ENCODE peak calls at places on chromosomes 2 and 18, in six cellular contexts. E is kidney tubule cell, H is AG09309, I is PC-9, G is SJSA1, B is posterior cingulate gyrus. A is an unnamed sample.

GRCh38 chr2:68225119-68225632 is 27.2 kb downstream of the PPP3R1 start:
- DNase-seq in E (peak; percentile 57), H (no peak), I (no peak), G (peak; percentile 30), B (no peak), A (peak; percentile 19)

GRCh38 chr2:113692698-113693428 is 63.6 kb downstream of the SLC35F5 start:
- DNase-seq in E (no peak), H (no peak), I (no peak), G (no peak), B (no peak), A (no peak)

GRCh38 chr2:226131299-226131784 is 668.3 kb downstream of the IRS1 start:
- DNase-seq in E (peak; percentile 21), H (no peak), I (no peak), G (no peak), B (no peak), A (no peak)

GRCh38 chr2:138016703-138017102 is 52.4 kb downstream of the HNMT start:
- DNase-seq in E (peak; percentile 49), H (no peak), I (peak; percentile 90), G (no peak), B (no peak), A (no peak)

GRCh38 chr18:13266208-13267100 is 47.9 kb downstream of the LDLRAD4 start:
- DNase-seq in E (no peak), H (no peak), I (no peak), G (no peak), B (peak; percentile 28), A (no peak)

GRCh38 chr2:216856666-216857065 is 3.2 kb downstream of the TNP1 start:
- DNase-seq in E (no peak), H (no peak), I (no peak), G (no peak), B (no peak), A (no peak)

GRCh38 chr2:96608459-96609455 is 29.4 kb downstream of the KANSL3 start:
- DNase-seq in E (peak; percentile 91), H (no peak), I (peak; percentile 45), G (peak; percentile 84), B (no peak), A (no peak)

GRCh38 chr2:177332041-177332991 is 60.3 kb upstream of the AGPS start:
- DNase-seq in E (peak; percentile 76), H (no peak), I (peak; percentile 58), G (peak; percentile 87), B (no peak), A (peak; percentile 39)

GRCh38 chr2:174036825-174037224 is 71.7 kb upstream of the SP3 start:
- DNase-seq in E (no peak), H (no peak), I (no peak), G (no peak), B (no peak), A (no peak)

GRCh38 chr18:25927830-25928229 is 162.6 kb downstream of the SS18 start:
- DNase-seq in E (no peak), H (no peak), I (no peak), G (no peak), B (no peak), A (no peak)

GRCh38 chr18:39199231-39199855 is 1633.7 kb upstream of the CELF4 start:
- DNase-seq in E (no peak), H (no peak), I (no peak), G (no peak), B (no peak), A (no peak)

GRCh38 chr18:79789901-79790885 is 7.5 kb upstream of the KCNG2 start:
- DNase-seq in E (no peak), H (no peak), I (no peak), G (no peak), B (no peak), A (no peak)

GRCh38 chr2:26630669-26631360 is 10.4 kb downstream of the CIB4 start:
- DNase-seq in E (peak; percentile 79), H (no peak), I (peak; percentile 86), G (peak; percentile 13), B (no peak), A (peak; percentile 28)

GRCh38 chr18:32349728-32350395 is 120.8 kb downstream of the GAREM1 start:
- DNase-seq in E (peak; percentile 97), H (peak; percentile 67), I (peak; percentile 73), G (peak; percentile 91), B (peak; percentile 22), A (peak; percentile 91)

GRCh38 chr2:148565272-148565894 is 79.2 kb upstream of the EPC2 start:
- DNase-seq in E (no peak), H (no peak), I (no peak), G (no peak), B (no peak), A (no peak)

GRCh38 chr2:164697688-164698290 is 76.5 kb upstream of the GRB14 start:
- DNase-seq in E (peak; percentile 37), H (no peak), I (no peak), G (peak; percentile 16), B (no peak), A (peak; percentile 6)

GRCh38 chr2:180057706-180058412 is 50.8 kb upstream of the CWC22 start:
- DNase-seq in E (no peak), H (no peak), I (no peak), G (no peak), B (no peak), A (no peak)

GRCh38 chr2:224930124-224930523 is 112.1 kb downstream of the DOCK10 start:
- DNase-seq in E (no peak), H (no peak), I (no peak), G (no peak), B (no peak), A (no peak)

GRCh38 chr18:41939326-41939725 is 15.7 kb upstream of the PIK3C3 start:
- DNase-seq in E (peak; percentile 52), H (no peak), I (no peak), G (no peak), B (no peak), A (no peak)

GRCh38 chr2:163808406-163808805 is 72.6 kb upstream of the FIGN start:
- DNase-seq in E (no peak), H (no peak), I (no peak), G (no peak), B (no peak), A (no peak)

GRCh38 chr2:207530160-207531023 is 630 bp downstream of the CREB1 start:
- DNase-seq in E (peak; percentile 52), H (no peak), I (no peak), G (peak; percentile 69), B (peak; percentile 17), A (no peak)

GRCh38 chr18:42025974-42026625 is 71.1 kb downstream of the PIK3C3 start:
- DNase-seq in E (no peak), H (no peak), I (no peak), G (no peak), B (no peak), A (no peak)

GRCh38 chr18:45662468-45662867 is 47.2 kb downstream of the SLC14A2 start:
- DNase-seq in E (peak; percentile 48), H (no peak), I (no peak), G (peak; percentile 6), B (no peak), A (no peak)

GRCh38 chr18:23528580-23529472 is 25.5 kb downstream of the RMC1 start:
- DNase-seq in E (peak; percentile 58), H (peak; percentile 35), I (no peak), G (no peak), B (no peak), A (no peak)

GRCh38 chr18:53935803-53936202 is 288.7 kb downstream of the MBD2 start:
- DNase-seq in E (peak; percentile 10), H (no peak), I (no peak), G (no peak), B (no peak), A (no peak)

GRCh38 chr18:3455938-3456685 is 6.1 kb downstream of the TGIF1 start:
- DNase-seq in E (peak; percentile 94), H (no peak), I (peak; percentile 56), G (peak; percentile 28), B (no peak), A (no peak)

GRCh38 chr2:96929245-96929925 is 57.0 kb downstream of the FAM178B start:
- DNase-seq in E (no peak), H (no peak), I (no peak), G (no peak), B (no peak), A (no peak)

GRCh38 chr18:57063601-57064000 is 83.3 kb upstream of the BOD1L2 start:
- DNase-seq in E (no peak), H (no peak), I (no peak), G (no peak), B (no peak), A (no peak)

GRCh38 chr2:178392215-178392614 is 58.8 kb downstream of the PRKRA start:
- DNase-seq in E (peak; percentile 54), H (no peak), I (no peak), G (no peak), B (no peak), A (no peak)

GRCh38 chr2:61376211-61376610 is 94.7 kb downstream of the USP34 start:
- DNase-seq in E (no peak), H (no peak), I (no peak), G (no peak), B (no peak), A (no peak)

GRCh38 chr18:58590231-58590630 is 38.7 kb downstream of the ALPK2 start:
- DNase-seq in E (peak; percentile 90), H (peak; percentile 79), I (no peak), G (peak; percentile 92), B (no peak), A (no peak)

GRCh38 chr2:50525423-50525822 is 506.5 kb downstream of the NRXN1 start:
- DNase-seq in E (no peak), H (no peak), I (no peak), G (no peak), B (no peak), A (no peak)

GRCh38 chr18:48841381-48842258 is 109.1 kb downstream of the SMAD7 start:
- DNase-seq in E (no peak), H (no peak), I (peak; percentile 56), G (no peak), B (no peak), A (no peak)

GRCh38 chr2:162106746-162107145 is 32.7 kb upstream of the DPP4 start:
- DNase-seq in E (no peak), H (no peak), I (no peak), G (no peak), B (no peak), A (no peak)

GRCh38 chr2:227933891-227934290 is 62.5 kb downstream of the DAW1 start:
- DNase-seq in E (no peak), H (no peak), I (no peak), G (no peak), B (no peak), A (no peak)

GRCh38 chr18:56168049-56168781 is 470.2 kb downstream of the TXNL1 start:
- DNase-seq in E (peak; percentile 67), H (peak; percentile 62), I (peak; percentile 91), G (peak; percentile 81), B (no peak), A (no peak)